ENCODE peak calls at places on chromosomes 11 and 22, in four cellular contexts. J, Q, W and I are unnamed samples.

GRCh38 chr22:48096411-48096810 is 1334.0 kb downstream of the TBC1D22A start:
- DNase-seq in J (no peak), Q (no peak), W (no peak), I (no peak)

GRCh38 chr11:118612378-118612777 is 5.0 kb downstream of the PHLDB1 start:
- DNase-seq in J (no peak), Q (no peak), W (peak; percentile 7), I (no peak)

GRCh38 chr11:65817312-65817814 is 16.4 kb upstream of the SNX32 start:
- DNase-seq in J (no peak), Q (no peak), W (no peak), I (no peak)

GRCh38 chr11:75536786-75537629 is 11.3 kb upstream of the GDPD5 start:
- DNase-seq in J (no peak), Q (no peak), W (no peak), I (no peak)

GRCh38 chr11:76629853-76630599 is 40.5 kb downstream of the LRRC32 start:
- DNase-seq in J (peak; percentile 58), Q (no peak), W (no peak), I (peak; percentile 38)

GRCh38 chr22:24937114-24937513 is 9.4 kb downstream of the LHFPL7 start:
- DNase-seq in J (no peak), Q (peak; percentile 32), W (peak; percentile 33), I (no peak)

GRCh38 chr11:120789391-120789790 is 234.5 kb upstream of the TBCEL start:
- DNase-seq in J (no peak), Q (no peak), W (no peak), I (no peak)

GRCh38 chr11:129819237-129819636 is 3.6 kb downstream of the TMEM45B start:
- DNase-seq in J (no peak), Q (no peak), W (no peak), I (no peak)

GRCh38 chr11:1758611-1759150 is 5.0 kb downstream of the CTSD start:
- DNase-seq in J (no peak), Q (no peak), W (no peak), I (no peak)

GRCh38 chr11:31325162-31325561 is 44.4 kb downstream of the DCDC1 start:
- DNase-seq in J (no peak), Q (no peak), W (no peak), I (no peak)

DNA sequence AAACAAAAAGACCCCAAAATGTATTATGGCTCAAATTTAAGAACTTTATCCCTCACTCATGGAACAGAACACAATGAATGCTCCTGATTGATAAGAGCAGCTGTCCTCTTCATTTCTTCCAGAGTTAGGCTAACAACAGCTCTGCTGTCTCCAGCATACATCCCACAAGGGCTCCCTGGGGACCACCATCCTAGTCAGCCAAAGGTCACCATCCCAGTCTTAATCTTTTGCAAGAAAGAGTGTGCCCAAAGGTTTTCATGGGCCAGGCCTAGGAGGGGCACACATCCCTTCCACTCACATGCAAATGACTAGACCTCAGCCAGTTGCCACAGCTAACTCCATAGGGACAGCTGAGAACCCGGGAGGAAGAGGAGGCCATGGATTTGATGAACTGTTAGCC is 555.3 kb downstream of the BUD13 start:
- DNase-seq in J (no peak), Q (no peak), W (no peak), I (no peak)
- TF ChIP-seq CTCF in J (no peak), Q (no peak), W (no peak), I (no peak)

DNA sequence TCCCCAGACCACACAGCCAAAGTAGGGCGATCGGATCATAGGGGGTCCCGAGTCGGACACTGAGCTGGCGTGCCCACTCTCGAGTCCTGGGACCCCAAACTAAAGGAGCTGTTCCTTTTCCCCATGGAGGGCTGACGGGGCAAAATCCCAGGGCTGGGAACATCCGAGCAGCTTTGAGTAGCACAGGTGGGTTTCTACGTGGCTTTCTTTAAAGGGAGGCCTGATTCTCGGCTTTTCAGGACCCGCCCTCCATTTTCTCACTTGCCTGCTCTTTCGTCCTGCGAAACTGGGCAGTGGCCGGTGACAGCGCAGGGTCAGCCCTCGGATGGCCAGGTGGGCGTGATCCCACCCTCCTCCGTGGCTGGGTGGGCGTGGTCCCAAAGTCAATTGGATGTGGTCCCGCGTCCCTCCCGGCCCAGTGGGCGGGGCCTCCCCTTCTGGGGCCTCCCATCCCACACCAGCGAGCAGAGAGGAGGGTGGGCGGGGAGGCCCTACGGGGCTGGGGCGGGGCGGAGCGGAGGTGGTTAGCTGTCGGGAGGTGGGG is 17.5 kb upstream of the TXNRD2 start:
- DNase-seq in J (peak; percentile 79), Q (peak; percentile 32), W (peak; percentile 99), I (no peak)
- H3K27ac ChIP-seq in J (no peak overlapping the region), Q (no peak overlapping the region), W (no peak overlapping the region), I (no peak overlapping the region)

DNA sequence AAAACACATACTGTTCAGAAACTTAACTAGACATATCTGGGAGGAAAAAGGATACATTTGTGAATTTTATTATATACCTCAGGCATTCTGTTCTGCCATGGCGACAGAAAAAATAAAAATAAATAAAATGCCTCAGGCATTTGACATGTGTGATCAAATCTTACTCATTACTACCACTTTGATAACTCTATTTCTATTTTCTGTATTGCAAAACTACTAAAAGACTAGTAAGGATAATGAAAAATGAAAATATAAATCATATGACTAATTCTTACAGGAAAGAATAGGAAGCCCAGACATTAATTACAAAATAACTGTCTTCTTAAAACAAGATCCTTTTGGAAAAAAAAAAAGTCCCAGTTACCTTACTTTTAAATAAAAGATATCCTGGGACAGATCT is 5.3 kb downstream of the PICALM start:
- DNase-seq in J (no peak), Q (no peak), W (no peak), I (no peak)
- H3K4me3 ChIP-seq in J (no peak overlapping the region), Q (no peak overlapping the region), W (no peak overlapping the region), I (no peak overlapping the region)

GRCh38 chr22:50326959-50327710 is at the start of gene DENND6B:
- DNase-seq in J (peak; percentile 77), Q (peak; percentile 97), W (peak; percentile 96), I (peak; percentile 54)
- TF ChIP-seq CTCF in J (peak; percentile 51), Q (peak; percentile 25), W (peak; percentile 49), I (peak; percentile 65)

DNA sequence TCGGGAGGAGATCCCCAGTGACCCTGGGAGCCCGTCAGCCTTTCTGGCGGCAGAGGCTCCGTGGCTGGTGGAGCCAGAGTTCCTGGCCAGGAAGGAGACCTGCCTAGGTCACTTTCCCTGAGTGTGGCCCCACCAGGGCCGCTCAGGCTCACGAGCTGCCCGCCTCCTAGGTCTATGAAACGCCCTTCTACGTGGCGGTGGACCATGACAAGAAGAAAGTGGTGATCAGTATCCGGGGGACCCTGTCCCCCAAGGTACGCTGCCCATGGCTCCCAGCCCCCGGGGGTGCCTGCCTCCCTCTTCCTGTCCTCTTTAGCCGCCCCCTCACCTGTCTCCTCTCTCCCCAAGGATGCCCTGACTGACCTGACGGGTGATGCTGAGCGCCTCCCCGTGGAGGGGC is 17.0 kb upstream of the MYRF start:
- DNase-seq in J (no peak), Q (no peak), W (no peak), I (no peak)
- H3K27ac ChIP-seq in J (no peak overlapping the region), Q (no peak overlapping the region), W (no peak overlapping the region), I (no peak overlapping the region)

GRCh38 chr22:35020517-35020916 is 45.4 kb upstream of the ISX start:
- DNase-seq in J (no peak), Q (no peak), W (no peak), I (no peak)

GRCh38 chr22:35016909-35017308 is 49.0 kb upstream of the ISX start:
- DNase-seq in J (no peak), Q (no peak), W (no peak), I (no peak)

GRCh38 chr22:35018995-35019394 is 47.0 kb upstream of the ISX start:
- DNase-seq in J (no peak), Q (no peak), W (no peak), I (no peak)

GRCh38 chr22:35010543-35010942 is 55.4 kb upstream of the ISX start:
- DNase-seq in J (no peak), Q (no peak), W (no peak), I (no peak)

GRCh38 chr22:35014812-35015211 is 51.1 kb upstream of the ISX start:
- DNase-seq in J (no peak), Q (no peak), W (no peak), I (no peak)
- H3K4me3 ChIP-seq in J (no peak overlapping the region), Q (no peak overlapping the region), W (no peak overlapping the region), I (no peak overlapping the region)

DNA sequence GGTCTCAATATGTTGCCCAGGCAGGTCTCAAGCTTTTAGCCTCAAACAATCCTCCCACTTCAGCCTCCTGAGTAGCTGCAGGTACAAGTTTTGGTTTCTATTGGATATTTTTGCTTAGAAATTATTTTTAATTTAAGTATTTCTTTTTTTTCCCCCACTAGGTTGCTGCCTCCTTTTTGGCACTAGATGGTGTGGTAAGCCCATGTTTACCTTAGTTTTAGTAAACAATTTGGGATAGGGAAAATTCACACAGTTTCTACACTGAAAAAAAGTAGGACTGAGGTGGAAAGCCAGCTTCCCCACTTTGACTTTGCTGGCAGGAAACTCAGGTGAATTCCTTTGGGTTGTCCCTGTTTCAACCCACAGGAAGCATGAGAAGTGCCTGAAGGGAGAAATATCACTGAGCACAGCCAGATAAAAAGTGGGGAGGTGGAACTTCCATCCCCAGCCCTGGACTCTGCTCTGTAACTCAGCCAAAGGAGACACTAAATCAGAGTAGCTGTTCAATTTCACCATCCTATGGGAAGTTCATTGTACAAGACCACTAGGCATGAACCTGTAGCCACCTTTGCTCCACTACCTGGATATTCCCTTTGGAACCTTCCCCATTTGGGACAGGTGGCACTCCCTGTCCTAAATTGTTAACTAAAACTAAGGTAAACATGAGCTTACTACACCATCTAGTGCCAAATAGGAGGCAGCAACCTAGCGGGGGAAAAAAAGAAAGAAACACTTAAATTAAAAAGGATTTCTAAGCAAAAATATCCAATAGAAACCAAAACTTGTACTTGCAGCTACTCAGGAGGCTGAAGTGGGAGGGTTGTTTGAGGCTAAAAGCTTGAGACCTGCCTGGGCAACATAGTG is 154.4 kb upstream of the FAT3 start:
- DNase-seq in J (no peak), Q (no peak), W (no peak), I (no peak)
- TF ChIP-seq CTCF in J (no peak), Q (peak; percentile 30), W (peak; percentile 19), I (no peak)